ENCODE peak calls at places on chromosome 16, in four cellular contexts. J is K562, P is HepG2, T is GM12878. O is an unnamed sample.
A peak's percentile ranks its signal among the peaks of the same experiment; 100 is the strongest.

GRCh38 chr16:50121278-50121677 is 31.8 kb upstream of the TENT4B start:
- DNase-seq in J (no peak), P (no peak), T (peak; percentile 47), O (no peak)

GRCh38 chr16:1044515-1045362 is 27.8 kb upstream of the SSTR5 start:
- DNase-seq in J (peak; percentile 44), P (no peak), T (no peak), O (no peak)

GRCh38 chr16:50523710-50524109 is 24.5 kb upstream of the NKD1 start:
- DNase-seq in J (no peak), P (no peak), T (no peak), O (no peak)

GRCh38 chr16:27289669-27290068 is 21.1 kb upstream of the NSMCE1 start:
- DNase-seq in J (no peak), P (no peak), T (no peak), O (no peak)

GRCh38 chr16:80932725-80933124 is 74.0 kb downstream of the CMC2 start:
- DNase-seq in J (no peak), P (no peak), T (no peak), O (peak; percentile 37)

GRCh38 chr16:25037221-25037620 is 22.1 kb upstream of the ARHGAP17 start:
- DNase-seq in J (no peak), P (no peak), T (no peak), O (no peak)

GRCh38 chr16:49857423-49858181 is 1.7 kb upstream of the ZNF423 start:
- DNase-seq in J (peak; percentile 86), P (peak; percentile 32), T (no peak), O (peak; percentile 86)

GRCh38 chr16:27436065-27436464 is 34.1 kb downstream of the IL21R start:
- DNase-seq in J (no peak), P (no peak), T (no peak), O (no peak)

GRCh38 chr16:6682142-6682811 is 650.4 kb upstream of the RBFOX1 start:
- DNase-seq in J (peak; percentile 60), P (peak; percentile 20), T (no peak), O (peak; percentile 53)

GRCh38 chr16:71648921-71649320 is 22.9 kb downstream of the MARVELD3 start:
- DNase-seq in J (no peak), P (peak; percentile 31), T (no peak), O (no peak)

GRCh38 chr16:66862023-66862520 is 17.9 kb downstream of the CA7 start:
- DNase-seq in J (no peak), P (no peak), T (no peak), O (no peak)

GRCh38 chr16:15037745-15038144 is 18.1 kb downstream of the NTAN1 start:
- DNase-seq in J (peak; percentile 49), P (no peak), T (no peak), O (no peak)

GRCh38 chr16:57624044-57624688 is 4.3 kb upstream of the ADGRG1 start:
- DNase-seq in J (no peak), P (peak; percentile 87), T (no peak), O (no peak)

GRCh38 chr16:19898924-19899604 is 14.4 kb upstream of the GPRC5B start:
- DNase-seq in J (peak; percentile 60), P (peak; percentile 66), T (no peak), O (peak; percentile 64)

GRCh38 chr16:75054556-75054947 is 55.7 kb downstream of the ZNRF1 start:
- DNase-seq in J (no peak), P (no peak), T (no peak), O (no peak)

GRCh38 chr16:62543516-62543915 is 507.3 kb upstream of the CDH8 start:
- DNase-seq in J (no peak), P (no peak), T (no peak), O (no peak)

GRCh38 chr16:84055801-84056634 is 13.4 kb upstream of the SLC38A8 start:
- DNase-seq in J (peak; percentile 70), P (no peak), T (no peak), O (no peak)

GRCh38 chr16:2692948-2693651 is 10.8 kb downstream of the KCTD5 start:
- DNase-seq in J (no peak), P (no peak), T (no peak), O (no peak)

GRCh38 chr16:66099261-66099660 is 267.2 kb upstream of the CDH5 start:
- DNase-seq in J (no peak), P (no peak), T (no peak), O (no peak)

GRCh38 chr16:74224828-74225227 is 71.8 kb upstream of the PSMD7 start:
- DNase-seq in J (no peak), P (no peak), T (no peak), O (no peak)

GRCh38 chr16:86984975-86985655 is 332.1 kb downstream of the C16orf95 start:
- DNase-seq in J (no peak), P (no peak), T (no peak), O (no peak)

GRCh38 chr16:89921131-89921698 is 1.9 kb upstream of the TUBB3 start:
- DNase-seq in J (no peak), P (peak; percentile 55), T (no peak), O (no peak)

GRCh38 chr16:15952265-15952711 is 2.9 kb downstream of the ABCC1 start:
- DNase-seq in J (no peak), P (peak; percentile 70), T (no peak), O (peak; percentile 27)

GRCh38 chr16:50402298-50402895 is 33.6 kb upstream of the BRD7 start:
- DNase-seq in J (no peak), P (no peak), T (no peak), O (no peak)

GRCh38 chr16:14324581-14324980 is 253.5 kb downstream of the MRTFB start:
- DNase-seq in J (no peak), P (no peak), T (no peak), O (no peak)

GRCh38 chr16:8751481-8752311 is 45.7 kb downstream of the TMEM186 start:
- DNase-seq in J (no peak), P (peak; percentile 76), T (no peak), O (no peak)

GRCh38 chr16:6891486-6891885 is 441.2 kb upstream of the RBFOX1 start:
- DNase-seq in J (no peak), P (no peak), T (no peak), O (no peak)

GRCh38 chr16:81380932-81381331 is 63.7 kb upstream of the CMIP start:
- DNase-seq in J (no peak), P (no peak), T (no peak), O (no peak)

GRCh38 chr16:30054959-30055553 is 10.5 kb upstream of the ALDOA start:
- DNase-seq in J (peak; percentile 74), P (peak; percentile 62), T (no peak), O (peak; percentile 56)

GRCh38 chr16:30561212-30561816 is 3.1 kb upstream of the ZNF764 start:
- DNase-seq in J (no peak), P (no peak), T (no peak), O (no peak)

GRCh38 chr16:77759821-77760220 is 28.5 kb upstream of the VAT1L start:
- DNase-seq in J (no peak), P (no peak), T (no peak), O (no peak)

GRCh38 chr16:77761204-77761603 is 27.2 kb upstream of the VAT1L start:
- DNase-seq in J (no peak), P (no peak), T (no peak), O (no peak)

GRCh38 chr16:77758508-77758907 is 29.9 kb upstream of the VAT1L start:
- DNase-seq in J (no peak), P (no peak), T (no peak), O (no peak)

GRCh38 chr16:77762260-77762659 is 26.1 kb upstream of the VAT1L start:
- DNase-seq in J (no peak), P (peak; percentile 42), T (no peak), O (no peak)

GRCh38 chr16:77760800-77761199 is 27.6 kb upstream of the VAT1L start:
- DNase-seq in J (no peak), P (no peak), T (no peak), O (no peak)
- TF ChIP-seq SIN3A in J (no peak), P (no peak), T (no peak), O (no peak)

DNA sequence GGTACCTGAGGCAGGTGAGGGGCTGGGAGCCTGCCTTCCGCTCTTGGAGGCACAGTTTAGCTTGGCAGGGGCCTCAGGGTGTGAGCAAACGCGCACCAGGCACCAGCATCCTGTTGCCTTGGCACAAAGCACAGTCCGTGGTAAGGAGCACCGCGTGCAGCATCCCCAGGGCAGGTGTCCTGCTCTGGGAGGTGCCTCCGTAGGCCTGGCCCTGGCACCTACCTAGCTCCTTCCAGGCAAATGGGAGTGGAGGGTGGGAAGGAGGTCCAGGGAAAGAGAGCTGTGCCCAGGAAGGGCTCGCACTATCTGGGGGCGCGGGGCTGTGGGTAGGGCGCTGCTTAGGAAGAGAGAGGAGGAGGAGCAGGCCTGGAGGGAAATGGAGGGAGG is 3.1 kb upstream of the GSE1 start:
- DNase-seq in J (no peak), P (no peak), T (no peak), O (no peak)
- TF ChIP-seq CTCF in J (no peak), P (no peak), T (no peak), O (no peak)

GRCh38 chr16:11130978-11131665 is 124.9 kb downstream of the SOCS1 start:
- DNase-seq in J (no peak), P (no peak), T (no peak), O (no peak)
- TF ChIP-seq USF2 in J (no peak), P (no peak), T (no peak), O (no peak)

DNA sequence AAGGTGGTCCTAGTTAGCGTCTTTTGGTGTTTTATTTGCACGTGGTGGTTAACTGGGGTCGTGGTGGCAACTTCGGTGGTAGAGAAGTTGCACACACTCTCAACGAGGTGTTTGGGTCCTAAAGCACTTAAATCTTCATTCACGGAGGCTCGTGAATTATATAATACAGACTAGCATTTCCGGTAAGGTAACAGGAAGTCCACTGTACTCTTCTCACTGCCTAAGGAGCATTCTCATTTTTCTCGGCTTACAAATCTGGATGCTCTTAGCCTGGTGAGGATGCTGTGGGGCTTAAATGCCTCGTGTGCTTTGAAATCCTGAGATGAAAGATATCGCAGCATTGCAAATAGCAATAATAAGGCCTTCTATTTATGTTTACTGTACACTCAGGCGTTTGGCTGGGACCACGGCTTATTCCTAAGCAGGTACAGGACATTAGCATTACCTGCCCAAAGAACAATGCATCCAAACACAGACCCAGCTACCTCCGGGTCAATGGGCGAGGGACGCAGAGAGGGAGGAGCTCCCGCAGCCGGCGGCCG is 974 bp downstream of the DNAJA2 start:
- DNase-seq in J (peak; percentile 25), P (peak; percentile 33), T (no peak), O (peak; percentile 55)
- TF ChIP-seq SIN3A in J (no peak), P (no peak), T (no peak), O (no peak)

GRCh38 chr16:12868788-12869187 is 32.6 kb upstream of the SHISA9 start:
- DNase-seq in J (no peak), P (no peak), T (no peak), O (no peak)
- TF ChIP-seq CTCF in J (no peak), P (no peak), T (no peak), O (no peak)

DNA sequence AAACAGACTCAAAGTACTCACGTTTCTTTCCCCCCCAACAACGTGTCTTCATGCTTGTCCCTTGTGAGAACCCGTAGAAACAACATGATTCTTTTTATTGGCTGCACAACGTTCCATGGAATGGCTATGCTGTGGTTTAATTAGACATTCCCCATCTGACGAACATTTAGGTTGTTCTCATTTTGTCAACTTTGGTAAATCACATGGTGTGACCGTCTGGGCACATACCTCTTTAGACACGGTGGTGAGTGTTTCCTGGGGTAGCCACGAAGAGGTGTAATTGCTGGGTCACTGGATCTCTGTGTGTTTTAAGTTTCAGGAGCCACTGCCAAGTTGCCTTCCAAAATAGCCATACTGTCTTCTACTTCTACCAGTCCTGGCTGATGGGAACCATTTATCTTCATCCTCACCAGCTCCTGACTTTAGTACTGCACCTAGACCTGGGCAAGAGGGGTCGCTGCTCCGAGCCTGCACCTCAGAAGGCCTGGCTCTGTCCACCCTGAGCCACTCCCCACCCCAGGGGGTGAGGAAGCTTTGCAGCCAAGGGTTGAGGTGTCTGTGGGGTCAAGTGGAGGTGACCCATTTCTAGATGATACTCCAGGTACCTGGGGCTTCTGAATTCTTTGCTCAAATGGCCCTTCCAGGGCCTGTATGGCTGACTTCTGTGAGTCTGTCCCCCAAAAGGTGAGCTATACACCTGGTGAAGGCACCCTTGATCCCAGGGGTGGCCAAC is 84.7 kb downstream of the IRX5 start:
- DNase-seq in J (no peak), P (no peak), T (no peak), O (no peak)
- TF ChIP-seq USF2 in J (no peak), P (no peak), T (no peak), O (no peak)

O was measured in SK-N-SH.